ENCODE peak calls at places on chromosomes 12 and 14, in four cellular contexts. J is breast epithelium, N is iPS DF 6.9, B is OCI-LY7. Y is an unnamed sample.

GRCh38 chr14:105911006-105911847 is 384.8 kb downstream of the TMEM121 start:
- DNase-seq in J (no peak), N (no peak), B (no peak), Y (no peak)

GRCh38 chr14:103522028-103522581 is 525 bp downstream of the CKB start:
- DNase-seq in J (no peak), N (no peak), B (no peak), Y (no peak)

GRCh38 chr12:64744422-64745258 is 14.6 kb downstream of the GNS start:
- DNase-seq in J (no peak), N (no peak), B (no peak), Y (no peak)

GRCh38 chr12:75227132-75227531 is 17.5 kb upstream of the KCNC2 start:
- DNase-seq in J (no peak), N (no peak), B (no peak), Y (no peak)

GRCh38 chr14:49954171-49954631 is 61.3 kb downstream of the ARF6 start:
- DNase-seq in J (no peak), N (no peak), B (no peak), Y (no peak)

GRCh38 chr12:120783197-120783596 is 57.6 kb downstream of the ACADS start:
- DNase-seq in J (no peak), N (no peak), B (no peak), Y (no peak)

GRCh38 chr12:18975933-18976332 is 153.6 kb upstream of the PLEKHA5 start:
- DNase-seq in J (no peak), N (no peak), B (no peak), Y (no peak)

GRCh38 chr14:55843718-55844403 is 263.9 kb downstream of the KTN1 start:
- DNase-seq in J (no peak), N (no peak), B (no peak), Y (no peak)

GRCh38 chr14:85934886-85935254 is 404.9 kb downstream of the FLRT2 start:
- DNase-seq in J (no peak), N (no peak), B (peak; percentile 0), Y (no peak)

GRCh38 chr12:87196329-87196728 is 832.9 kb downstream of the C12orf50 start:
- DNase-seq in J (no peak), N (no peak), B (no peak), Y (no peak)

GRCh38 chr14:25953532-25954144 is 644.2 kb downstream of the NOVA1 start:
- DNase-seq in J (peak; percentile 41), N (no peak), B (no peak), Y (no peak)

GRCh38 chr14:104871145-104871655 is 6.1 kb downstream of the CEP170B start:
- DNase-seq in J (no peak), N (no peak), B (no peak), Y (no peak)
- H3K27ac ChIP-seq in J (no peak overlapping the region), N (no peak overlapping the region), B (no peak overlapping the region), Y (no peak overlapping the region)

GRCh38 chr12:104181313-104181712 is 34.3 kb upstream of the TXNRD1 start:
- DNase-seq in J (no peak), N (no peak), B (no peak), Y (no peak)

GRCh38 chr12:104182144-104182543 is 33.4 kb upstream of the TXNRD1 start:
- DNase-seq in J (peak; percentile 71), N (no peak), B (no peak), Y (no peak)

GRCh38 chr12:104180389-104180788 is 35.2 kb upstream of the TXNRD1 start:
- DNase-seq in J (peak; percentile 61), N (no peak), B (no peak), Y (no peak)

GRCh38 chr12:104183443-104183842 is 32.1 kb upstream of the TXNRD1 start:
- DNase-seq in J (no peak), N (no peak), B (no peak), Y (no peak)

DNA sequence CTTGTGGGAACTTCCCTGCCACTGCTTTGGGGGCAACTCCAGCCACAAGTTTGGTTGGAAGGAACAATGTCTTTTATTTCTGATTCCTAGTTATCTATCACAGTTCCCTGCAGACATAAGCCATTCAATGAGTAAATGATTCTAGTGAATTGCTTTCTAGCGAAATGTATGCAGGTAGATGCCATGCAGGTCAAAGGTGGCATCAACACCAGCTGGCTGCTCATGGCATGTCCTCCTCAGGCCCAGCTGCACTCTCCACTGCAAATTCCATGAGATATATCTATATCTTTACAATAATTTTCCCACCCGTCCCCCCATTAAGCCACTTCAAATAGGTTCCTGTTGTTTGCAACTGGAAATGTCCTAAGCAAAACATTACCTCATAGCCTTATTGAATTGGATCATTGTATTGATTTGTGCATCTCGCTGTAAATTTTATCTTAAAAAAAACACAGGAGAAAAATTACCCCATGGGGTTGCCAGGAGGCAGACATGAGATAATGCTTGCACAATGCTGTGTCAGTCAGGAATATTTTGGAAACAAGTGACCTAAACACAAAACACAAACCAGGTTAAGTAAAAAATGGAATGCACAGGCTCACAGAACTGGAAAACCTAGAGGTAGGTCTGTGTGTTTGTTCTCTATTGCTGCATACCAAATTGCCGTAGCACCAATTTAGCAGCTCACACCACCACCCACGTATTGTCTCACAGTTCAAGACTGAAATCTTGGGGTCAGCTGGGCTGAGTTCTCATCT is 32.8 kb upstream of the TXNRD1 start:
- DNase-seq in J (no peak), N (no peak), B (no peak), Y (no peak)
- H3K27ac ChIP-seq in J (peak overlapping the region; percentile 79), N (no peak overlapping the region), B (no peak overlapping the region), Y (no peak overlapping the region)

GRCh38 chr12:47022296-47022695 is 57.1 kb upstream of the PCED1B start:
- DNase-seq in J (no peak), N (no peak), B (no peak), Y (no peak)
- H3K27ac ChIP-seq in J (no peak overlapping the region), N (no peak overlapping the region), B (no peak overlapping the region), Y (no peak overlapping the region)

DNA sequence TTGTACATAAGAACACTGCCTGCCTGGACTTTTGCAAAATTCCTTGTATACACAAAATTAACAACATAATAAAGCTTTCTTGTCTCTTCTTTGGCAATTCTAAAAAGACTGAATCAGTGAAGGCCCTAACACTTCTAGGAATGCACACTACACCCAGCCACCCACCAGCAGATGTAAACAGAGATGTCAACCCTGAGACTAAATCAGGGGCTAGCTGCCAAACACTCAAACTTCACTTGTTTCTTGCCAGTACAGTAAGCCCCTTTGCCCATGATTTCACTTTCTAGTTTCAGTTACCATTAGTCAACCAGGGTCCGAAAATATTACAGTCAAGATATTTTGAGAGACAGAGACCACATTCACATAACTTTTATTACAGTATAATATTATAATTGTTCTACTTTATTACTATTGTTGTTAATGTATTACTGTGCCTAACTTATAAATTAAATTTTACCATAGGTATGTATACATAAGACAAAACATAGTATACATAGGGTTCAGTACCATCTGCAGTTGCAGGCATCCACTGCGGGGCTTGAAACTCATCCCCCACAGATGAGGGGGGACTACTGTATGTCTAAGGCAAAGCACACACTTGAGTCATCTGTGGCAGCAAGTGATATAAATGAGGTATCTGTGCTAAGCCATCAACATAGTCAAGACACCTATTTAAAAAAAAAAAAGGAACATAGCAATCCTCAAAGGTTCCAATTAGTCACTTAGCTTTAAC is 15.3 kb downstream of the DCAF5 start:
- DNase-seq in J (no peak), N (no peak), B (no peak), Y (no peak)
- H3K27ac ChIP-seq in J (no peak overlapping the region), N (no peak overlapping the region), B (no peak overlapping the region), Y (no peak overlapping the region)

GRCh38 chr12:46956451-46957035 is 122.9 kb upstream of the PCED1B start:
- DNase-seq in J (no peak), N (no peak), B (no peak), Y (no peak)

GRCh38 chr12:46958093-46958492 is 121.3 kb upstream of the PCED1B start:
- DNase-seq in J (no peak), N (no peak), B (no peak), Y (no peak)

GRCh38 chr12:46963977-46964376 is 115.4 kb upstream of the PCED1B start:
- DNase-seq in J (peak; percentile 60), N (no peak), B (no peak), Y (no peak)

GRCh38 chr12:46958599-46959290 is 120.7 kb upstream of the PCED1B start:
- DNase-seq in J (no peak), N (no peak), B (no peak), Y (no peak)

GRCh38 chr12:46959484-46959883 is 119.9 kb upstream of the PCED1B start:
- DNase-seq in J (no peak), N (no peak), B (no peak), Y (no peak)
- H3K27ac ChIP-seq in J (no peak overlapping the region), N (no peak overlapping the region), B (no peak overlapping the region), Y (no peak overlapping the region)

GRCh38 chr12:124822218-124822617 is 41.4 kb downstream of the SCARB1 start:
- DNase-seq in J (no peak), N (no peak), B (no peak), Y (no peak)
- H3K27ac ChIP-seq in J (no peak overlapping the region), N (no peak overlapping the region), B (no peak overlapping the region), Y (no peak overlapping the region)